ENCODE peak calls at places on chromosomes 5 and 9, in ten cellular contexts. M is occipital lobe; A is iPS DF 19.7; D is dorsolateral prefrontal cortex; S is aorta; B is activated T-cell treated with anti-CD3 and anti-CD28 coated beads for 1 hour; H is iris pigment epithelial cell; E is heart left ventricle; C is GM13976; P is activated CD8-positive, alpha-beta memory T cell treated with anti-CD3 and anti-CD28 coated beads for 1 hour. Q is an unnamed sample.

GRCh38 chr5:157862183-157862851 is 3.4 kb upstream of the CLINT1 start:
- DNase-seq in M (no peak), A (no peak), D (no peak), S (no peak), B (no peak), H (no peak), E (no peak), C (no peak), P (no peak), Q (no peak)

GRCh38 chr5:88829053-88829452 is 53.9 kb downstream of the MEF2C start:
- DNase-seq in M (no peak), A (no peak), D (no peak), S (peak), B (no peak), H (no peak), E (no peak), C (no peak), P (no peak), Q (peak)

GRCh38 chr5:64158827-64159226 is 6.8 kb upstream of the RNF180 start:
- DNase-seq in M (no peak), A (no peak), D (no peak), S (no peak), B (no peak), H (no peak), E (no peak), C (no peak), P (no peak), Q (no peak)

GRCh38 chr5:181133610-181134231 is 2.8 kb upstream of the OR2V1 start:
- DNase-seq in M (no peak), A (no peak), D (no peak), S (peak), B (no peak), H (peak), E (peak), C (no peak), P (no peak), Q (peak)

GRCh38 chr5:157516626-157517325 is 56.8 kb downstream of the NIPAL4 start:
- DNase-seq in M (no peak), A (no peak), D (no peak), S (peak), B (no peak), H (peak), E (peak), C (no peak), P (no peak), Q (peak)

GRCh38 chr9:25427898-25428297 is 250.3 kb downstream of the TUSC1 start:
- DNase-seq in M (no peak), A (no peak), D (no peak), S (peak), B (no peak), H (no peak), E (no peak), C (no peak), P (no peak), Q (no peak)

GRCh38 chr5:26192496-26192895 is 845.9 kb downstream of the CDH9 start:
- DNase-seq in M (no peak), A (no peak), D (no peak), S (no peak), B (no peak), H (peak), E (no peak), C (no peak), P (no peak), Q (peak)

GRCh38 chr9:115142502-115143265 is 24.7 kb upstream of the TNC start:
- DNase-seq in M (peak), A (no peak), D (peak), S (no peak), B (no peak), H (no peak), E (no peak), C (no peak), P (no peak), Q (no peak)

GRCh38 chr9:123120131-123120530 is 86.7 kb downstream of the GPR21 start:
- DNase-seq in M (no peak), A (no peak), D (no peak), S (no peak), B (no peak), H (no peak), E (no peak), C (no peak), P (no peak), Q (no peak)

GRCh38 chr5:55570026-55570425 is 35.3 kb upstream of the PLPP1 start:
- DNase-seq in M (no peak), A (no peak), D (no peak), S (no peak), B (no peak), H (peak), E (no peak), C (no peak), P (no peak), Q (peak)

GRCh38 chr5:146291421-146292074 is 47.1 kb upstream of the POU4F3 start:
- DNase-seq in M (no peak), A (peak), D (no peak), S (no peak), B (no peak), H (peak), E (no peak), C (peak), P (no peak), Q (peak)

GRCh38 chr9:137520614-137521404 is 29.4 kb downstream of the PNPLA7 start:
- DNase-seq in M (no peak), A (no peak), D (no peak), S (no peak), B (no peak), H (no peak), E (no peak), C (no peak), P (no peak), Q (no peak)

GRCh38 chr5:14249258-14250093 is 106.3 kb downstream of the TRIO start:
- DNase-seq in M (no peak), A (no peak), D (no peak), S (no peak), B (no peak), H (no peak), E (no peak), C (no peak), P (no peak), Q (no peak)

GRCh38 chr5:168315991-168316578 is 24.6 kb downstream of the WWC1 start:
- DNase-seq in M (no peak), A (no peak), D (no peak), S (no peak), B (no peak), H (no peak), E (no peak), C (no peak), P (no peak), Q (no peak)

GRCh38 chr5:172607213-172607793 is 33.8 kb upstream of the NEURL1B start:
- DNase-seq in M (no peak), A (no peak), D (no peak), S (no peak), B (no peak), H (peak), E (peak), C (no peak), P (no peak), Q (no peak)

GRCh38 chr9:6845881-6846280 is 88.1 kb downstream of the KDM4C start:
- DNase-seq in M (no peak), A (peak), D (no peak), S (no peak), B (no peak), H (peak), E (no peak), C (no peak), P (no peak), Q (no peak)

GRCh38 chr5:110150199-110150598 is 460.5 kb downstream of the MAN2A1 start:
- DNase-seq in M (no peak), A (no peak), D (no peak), S (no peak), B (no peak), H (peak), E (no peak), C (no peak), P (no peak), Q (peak)

GRCh38 chr9:5321058-5321457 is 16.5 kb upstream of the RLN2 start:
- DNase-seq in M (no peak), A (no peak), D (no peak), S (no peak), B (no peak), H (peak), E (no peak), C (no peak), P (no peak), Q (no peak)

GRCh38 chr5:86460519-86460918 is 157.2 kb upstream of the COX7C start:
- DNase-seq in M (no peak), A (no peak), D (no peak), S (no peak), B (no peak), H (no peak), E (no peak), C (no peak), P (no peak), Q (peak)

GRCh38 chr9:37916471-37917314 is 12.8 kb upstream of the SLC25A51 start:
- DNase-seq in M (no peak), A (no peak), D (peak), S (no peak), B (no peak), H (no peak), E (peak), C (no peak), P (no peak), Q (no peak)

GRCh38 chr5:177545487-177546261 is 8.7 kb downstream of the FAM193B start:
- DNase-seq in M (no peak), A (no peak), D (no peak), S (peak), B (no peak), H (peak), E (peak), C (no peak), P (no peak), Q (peak)

GRCh38 chr9:124652203-124652992 is 118.7 kb downstream of the NR6A1 start:
- DNase-seq in M (no peak), A (no peak), D (no peak), S (no peak), B (no peak), H (peak), E (peak), C (no peak), P (no peak), Q (peak)

GRCh38 chr9:93896496-93897033 is 58.6 kb downstream of the BARX1 start:
- DNase-seq in M (no peak), A (no peak), D (peak), S (no peak), B (no peak), H (no peak), E (no peak), C (peak), P (no peak), Q (no peak)

GRCh38 chr5:135246923-135247795 is 151.9 kb downstream of the MACROH2A1 start:
- DNase-seq in M (no peak), A (no peak), D (peak), S (peak), B (no peak), H (peak), E (no peak), C (no peak), P (no peak), Q (peak)

GRCh38 chr9:112174965-112175795 is at the start of gene SUSD1:
- DNase-seq in M (no peak), A (no peak), D (no peak), S (peak), B (peak), H (no peak), E (peak), C (peak), P (no peak), Q (no peak)

GRCh38 chr5:73387630-73388370 is 60.8 kb downstream of the FOXD1 start:
- DNase-seq in M (no peak), A (no peak), D (no peak), S (no peak), B (no peak), H (no peak), E (no peak), C (peak), P (no peak), Q (peak)

GRCh38 chr5:160173-160510 is 31.2 kb upstream of the LRRC14B start:
- DNase-seq in M (no peak), A (no peak), D (peak), S (no peak), B (no peak), H (peak), E (no peak), C (no peak), P (no peak), Q (peak)

GRCh38 chr9:91775011-91775707 is 174.9 kb downstream of the ROR2 start:
- DNase-seq in M (peak), A (peak), D (peak), S (peak), B (peak), H (peak), E (peak), C (peak), P (peak), Q (peak)